ENCODE peak calls at places on chromosomes 4 and X, in seven cellular contexts. N is memory B cell; Q is bronchial epithelial cell; Y is NCI-H1694 treated with DMSO at 0.1 percent for 48 hours; G is B cell; Z is stimulated activated CD8-positive, alpha-beta memory T cell treated with anti-CD3 and anti-CD28 coated beads, Interleukin-12 subunit alpha, Interleukin-12 subunit beta, amount 100 ng/mL, for 1 hour; L is endothelial cell. V is an unnamed sample.

GRCh38 chr4:31175242-31175910 is 455.2 kb downstream of the PCDH7 start:
- DNase-seq in N (no peak), Q (peak), Y (no peak), G (no peak), Z (no peak), L (no peak), V (no peak)

GRCh38 chr4:121989715-121990114 is 37.9 kb upstream of the TRPC3 start:
- DNase-seq in N (no peak), Q (peak), Y (no peak), G (no peak), Z (no peak), L (no peak), V (no peak)

GRCh38 chrX:141642979-141643378 is 53.5 kb downstream of the SPANXA2 start:
- DNase-seq in N (no peak), Q (no peak), Y (no peak), G (no peak), Z (no peak), L (no peak), V (no peak)

GRCh38 chr4:188781655-188782054 is 642.4 kb downstream of the TRIML1 start:
- DNase-seq in N (no peak), Q (no peak), Y (no peak), G (no peak), Z (no peak), L (peak), V (peak)

GRCh38 chr4:20041838-20042237 is 209.9 kb upstream of the SLIT2 start:
- DNase-seq in N (no peak), Q (no peak), Y (no peak), G (no peak), Z (no peak), L (no peak), V (no peak)

GRCh38 chr4:104163820-104164219 is 330.9 kb downstream of the CXXC4 start:
- DNase-seq in N (no peak), Q (peak), Y (no peak), G (no peak), Z (no peak), L (no peak), V (peak)

GRCh38 chrX:18537524-18537923 is 112.1 kb downstream of the CDKL5 start:
- DNase-seq in N (no peak), Q (no peak), Y (no peak), G (no peak), Z (no peak), L (no peak), V (no peak)

GRCh38 chrX:14872355-14872754 is 514 bp downstream of the FANCB start:
- DNase-seq in N (no peak), Q (no peak), Y (no peak), G (no peak), Z (no peak), L (no peak), V (no peak)

GRCh38 chr4:159455675-159456235 is 352.9 kb downstream of the RAPGEF2 start:
- DNase-seq in N (no peak), Q (peak), Y (peak), G (no peak), Z (no peak), L (peak), V (peak)

GRCh38 chrX:24928114-24928513 is 87.7 kb downstream of the ARX start:
- DNase-seq in N (no peak), Q (no peak), Y (no peak), G (no peak), Z (no peak), L (no peak), V (no peak)

GRCh38 chr4:159090255-159090654 is 12.6 kb upstream of the RAPGEF2 start:
- DNase-seq in N (no peak), Q (no peak), Y (no peak), G (no peak), Z (no peak), L (no peak), V (no peak)

GRCh38 chr4:55757356-55758024 is 62.1 kb upstream of the EXOC1L start:
- DNase-seq in N (no peak), Q (no peak), Y (no peak), G (no peak), Z (no peak), L (no peak), V (no peak)

GRCh38 chr4:5524451-5524850 is 183.9 kb downstream of the EVC2 start:
- DNase-seq in N (no peak), Q (no peak), Y (no peak), G (no peak), Z (no peak), L (no peak), V (no peak)

GRCh38 chrX:39678914-39679313 is 418.8 kb downstream of the BCOR start:
- DNase-seq in N (no peak), Q (no peak), Y (no peak), G (no peak), Z (no peak), L (no peak), V (no peak)

GRCh38 chrX:150352581-150352980 is 10.5 kb upstream of the MAMLD1 start:
- DNase-seq in N (no peak), Q (no peak), Y (no peak), G (no peak), Z (no peak), L (no peak), V (no peak)

GRCh38 chr4:32958586-32958985 is 2238.4 kb downstream of the PCDH7 start:
- DNase-seq in N (no peak), Q (no peak), Y (no peak), G (no peak), Z (no peak), L (no peak), V (no peak)

GRCh38 chr4:61428950-61429349 is 228.8 kb downstream of the ADGRL3 start:
- DNase-seq in N (no peak), Q (no peak), Y (no peak), G (no peak), Z (no peak), L (no peak), V (no peak)

GRCh38 chr4:84309191-84309590 is 189.9 kb downstream of the NKX6-1 start:
- DNase-seq in N (no peak), Q (no peak), Y (no peak), G (no peak), Z (no peak), L (no peak), V (no peak)

GRCh38 chrX:45424341-45424740 is 223.7 kb upstream of the DIPK2B start:
- DNase-seq in N (no peak), Q (no peak), Y (no peak), G (no peak), Z (no peak), L (no peak), V (no peak)

GRCh38 chr4:7377223-7377865 is 57.4 kb downstream of the PSAPL1 start:
- DNase-seq in N (no peak), Q (no peak), Y (peak), G (no peak), Z (no peak), L (no peak), V (no peak)

GRCh38 chrX:37776987-37777325 is 2.9 kb upstream of the CYBB start:
- DNase-seq in N (no peak), Q (no peak), Y (no peak), G (peak), Z (no peak), L (no peak), V (no peak)

GRCh38 chrX:132592880-132593279 is 104.0 kb upstream of the MBNL3 start:
- DNase-seq in N (peak), Q (peak), Y (no peak), G (peak), Z (no peak), L (peak), V (no peak)

GRCh38 chr4:102388636-102389035 is 43.4 kb upstream of the SLC39A8 start:
- DNase-seq in N (no peak), Q (peak), Y (no peak), G (no peak), Z (no peak), L (no peak), V (no peak)

V was measured in HL-60.